ENCODE peak calls at places on chromosomes 16 and 17, in six cellular contexts. E is ascending aorta; D is CD4-positive, alpha-beta T cell; N is MM.1S; B is AG10803; I is choroid plexus epithelial cell. Q is an unnamed sample.

GRCh38 chr16:56281256-56281805 is 90.0 kb downstream of the GNAO1 start:
- DNase-seq in E (no peak), D (no peak), N (no peak), B (no peak), I (peak; percentile 26), Q (no peak)

GRCh38 chr16:89924298-89924924 is 1.3 kb downstream of the TUBB3 start:
- DNase-seq in E (no peak), D (no peak), N (no peak), B (peak; percentile 43), I (peak; percentile 67), Q (no peak)

GRCh38 chr16:67805718-67806427 is 487 bp downstream of the RANBP10 start:
- DNase-seq in E (no peak), D (no peak), N (no peak), B (no peak), I (no peak), Q (no peak)

GRCh38 chr17:48510761-48511604 is 19.8 kb downstream of the HOXB1 start:
- DNase-seq in E (no peak), D (no peak), N (peak; percentile 83), B (peak; percentile 95), I (no peak), Q (no peak)

GRCh38 chr16:86038923-86039310 is 140.0 kb downstream of the IRF8 start:
- DNase-seq in E (no peak), D (no peak), N (no peak), B (no peak), I (no peak), Q (no peak)

GRCh38 chr17:652310-652709 is 62.3 kb downstream of the VPS53 start:
- DNase-seq in E (peak; percentile 81), D (no peak), N (no peak), B (peak; percentile 76), I (no peak), Q (peak; percentile 60)

GRCh38 chr17:443109-443508 is 90.5 kb upstream of the RPH3AL start:
- DNase-seq in E (no peak), D (no peak), N (no peak), B (no peak), I (no peak), Q (no peak)

GRCh38 chr16:67541391-67542263 is 13.0 kb downstream of the RIPOR1 start:
- DNase-seq in E (no peak), D (no peak), N (no peak), B (no peak), I (peak; percentile 65), Q (no peak)

GRCh38 chr17:16189791-16190348 is 25.5 kb downstream of the NCOR1 start:
- DNase-seq in E (no peak), D (no peak), N (no peak), B (no peak), I (no peak), Q (no peak)

GRCh38 chr16:55540221-55540620 is 26.3 kb upstream of the CAPNS2 start:
- DNase-seq in E (no peak), D (no peak), N (no peak), B (no peak), I (no peak), Q (no peak)

GRCh38 chr16:54331241-54332002 is 44.8 kb upstream of the IRX3 start:
- DNase-seq in E (no peak), D (no peak), N (no peak), B (no peak), I (no peak), Q (no peak)

GRCh38 chr17:43956222-43956621 is 2.5 kb upstream of the PYY start:
- DNase-seq in E (no peak), D (no peak), N (no peak), B (no peak), I (no peak), Q (no peak)

GRCh38 chr17:78806451-78806850 is 24.4 kb upstream of the CYTH1 start:
- DNase-seq in E (no peak), D (peak; percentile 66), N (no peak), B (no peak), I (no peak), Q (no peak)

GRCh38 chr17:48795444-48796162 is 21.4 kb downstream of the TTLL6 start:
- DNase-seq in E (no peak), D (no peak), N (no peak), B (peak; percentile 93), I (peak; percentile 73), Q (no peak)

GRCh38 chr17:56297142-56297541 is 143.9 kb downstream of the ANKFN1 start:
- DNase-seq in E (no peak), D (peak; percentile 7), N (no peak), B (peak; percentile 64), I (peak; percentile 7), Q (no peak)

GRCh38 chr17:45171338-45172231 is 9.9 kb downstream of the HEXIM2 start:
- DNase-seq in E (peak; percentile 81), D (no peak), N (no peak), B (peak; percentile 83), I (no peak), Q (peak; percentile 30)

GRCh38 chr17:43722921-43723665 is 35.5 kb downstream of the SOST start:
- DNase-seq in E (no peak), D (no peak), N (no peak), B (no peak), I (no peak), Q (no peak)

GRCh38 chr17:49926886-49927285 is 42.1 kb upstream of the DLX4 start:
- DNase-seq in E (peak; percentile 85), D (no peak), N (no peak), B (peak; percentile 33), I (no peak), Q (no peak)

GRCh38 chr17:57357392-57357784 is 101.1 kb downstream of the MSI2 start:
- DNase-seq in E (peak; percentile 76), D (no peak), N (peak; percentile 50), B (no peak), I (no peak), Q (peak; percentile 52)

GRCh38 chr17:65072577-65073178 is 16.1 kb upstream of the GNA13 start:
- DNase-seq in E (no peak), D (no peak), N (no peak), B (no peak), I (no peak), Q (no peak)

GRCh38 chr17:48441862-48442261 is 11.8 kb upstream of the SKAP1 start:
- DNase-seq in E (no peak), D (no peak), N (no peak), B (no peak), I (no peak), Q (no peak)

GRCh38 chr17:15121426-15121825 is 143.7 kb downstream of the PMP22 start:
- DNase-seq in E (no peak), D (no peak), N (no peak), B (peak; percentile 94), I (peak; percentile 33), Q (no peak)

GRCh38 chr16:31700530-31701388 is 172.8 kb upstream of the ZNF267 start:
- DNase-seq in E (peak; percentile 85), D (peak; percentile 78), N (peak; percentile 63), B (peak; percentile 31), I (peak; percentile 54), Q (peak; percentile 93)

GRCh38 chr16:50644730-50645129 is 36.4 kb downstream of the SNX20 start:
- DNase-seq in E (no peak), D (peak; percentile 30), N (peak; percentile 20), B (peak; percentile 76), I (peak; percentile 21), Q (no peak)

GRCh38 chr17:59941131-59941530 is 23.4 kb downstream of the RNFT1 start:
- DNase-seq in E (no peak), D (no peak), N (no peak), B (no peak), I (no peak), Q (no peak)

GRCh38 chr16:88087517-88087877 is 136.3 kb downstream of the BANP start:
- DNase-seq in E (no peak), D (no peak), N (no peak), B (no peak), I (no peak), Q (no peak)

GRCh38 chr16:50711862-50712567 is 18.6 kb downstream of the NOD2 start:
- DNase-seq in E (no peak), D (no peak), N (no peak), B (no peak), I (no peak), Q (peak; percentile 85)

GRCh38 chr17:37391146-37391545 is 15.4 kb downstream of the C17orf78 start:
- DNase-seq in E (no peak), D (no peak), N (no peak), B (no peak), I (peak; percentile 70), Q (no peak)

GRCh38 chr16:53372942-53373871 is 61.1 kb upstream of the RBL2 start:
- DNase-seq in E (no peak), D (peak; percentile 82), N (peak; percentile 79), B (no peak), I (no peak), Q (no peak)

GRCh38 chr17:76446449-76447231 is 6.3 kb downstream of the UBE2O start:
- DNase-seq in E (no peak), D (no peak), N (no peak), B (peak; percentile 71), I (peak; percentile 92), Q (no peak)

GRCh38 chr17:8951210-8951609 is 14.3 kb downstream of the PIK3R5 start:
- DNase-seq in E (no peak), D (no peak), N (no peak), B (no peak), I (no peak), Q (no peak)

GRCh38 chr16:29925173-29925804 is 737 bp downstream of the KCTD13 start:
- DNase-seq in E (no peak), D (no peak), N (no peak), B (no peak), I (peak; percentile 26), Q (no peak)

GRCh38 chr17:9209781-9210370 is 188.6 kb downstream of the NTN1 start:
- DNase-seq in E (no peak), D (no peak), N (no peak), B (no peak), I (no peak), Q (no peak)

GRCh38 chr17:41575336-41575735 is 3.5 kb upstream of the KRT9 start:
- DNase-seq in E (no peak), D (no peak), N (no peak), B (no peak), I (no peak), Q (no peak)
- TF ChIP-seq CTCF in E (no peak), D (no peak), N (no peak), B (no peak), I (no peak), Q (no peak)

DNA sequence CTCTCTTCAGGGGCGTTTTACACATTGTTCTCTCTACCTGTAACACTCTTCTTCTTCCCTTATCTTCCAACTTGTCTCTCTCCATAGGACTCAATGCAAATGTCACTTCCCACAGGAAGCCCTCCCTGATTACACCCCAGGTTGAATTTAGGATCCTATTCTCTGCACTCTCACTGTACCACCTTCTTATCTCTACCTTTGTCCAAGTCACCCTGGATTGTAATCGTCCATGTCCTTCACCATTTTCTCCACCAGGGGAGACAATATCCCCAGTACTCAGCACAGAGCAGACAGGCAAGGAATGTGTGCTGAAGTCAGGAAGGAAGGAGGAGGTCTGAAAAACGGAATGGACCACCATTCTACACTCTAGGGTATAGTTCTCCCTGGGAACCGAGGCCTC is 14.1 kb downstream of the C16orf82 start:
- DNase-seq in E (peak; percentile 21), D (no peak), N (no peak), B (no peak), I (peak; percentile 39), Q (no peak)
- TF ChIP-seq CTCF in E (no peak), D (peak; percentile 39), N (no peak), B (peak; percentile 61), I (peak; percentile 69), Q (no peak)

GRCh38 chr17:63498621-63499195 is 21.8 kb downstream of the ACE start:
- DNase-seq in E (no peak), D (no peak), N (no peak), B (peak; percentile 91), I (peak; percentile 68), Q (no peak)
- TF ChIP-seq CTCF in E (no peak), D (no peak), N (no peak), B (no peak), I (no peak), Q (no peak)

GRCh38 chr17:81693491-81694360 is 9.4 kb upstream of the MRPL12 start:
- DNase-seq in E (no peak), D (no peak), N (no peak), B (no peak), I (no peak), Q (no peak)
- TF ChIP-seq CTCF in E (no peak), D (no peak), N (no peak), B (no peak), I (peak; percentile 24), Q (no peak)

Q was measured in dorsolateral prefrontal cortex.